ENCODE peak calls at places on chromosomes 5 and 9, in ten cellular contexts. W is breast epithelium, P is NCI-H1694 treated with DMSO at 0.1 percent for 48 hours, X is ELR, A is NCI-H345, S is body of pancreas, R is activated T-cell treated with anti-CD3 and anti-CD28 coated beads for 1 hour, H is dorsolateral prefrontal cortex, Q is T follicular helper cell, O is heart right ventricle. G is an unnamed sample.

GRCh38 chr5:96209829-96210228 is 223.2 kb downstream of the PCSK1 start:
- DNase-seq in W (no peak), P (no peak), X (peak; percentile 88), A (no peak), S (no peak), R (no peak), H (no peak), Q (no peak), O (no peak), G (no peak)

GRCh38 chr5:27598576-27598975 is 560.2 kb upstream of the CDH9 start:
- DNase-seq in W (no peak), P (no peak), X (peak; percentile 2), A (no peak), S (no peak), R (no peak), H (no peak), Q (no peak), O (no peak), G (no peak)

GRCh38 chr5:180648658-180649296 is 623 bp downstream of the FLT4 start:
- DNase-seq in W (no peak), P (no peak), X (no peak), A (peak; percentile 17), S (no peak), R (no peak), H (peak; percentile 39), Q (no peak), O (no peak), G (peak; percentile 87)

GRCh38 chr5:9653811-9654210 is 23.7 kb upstream of the TAS2R1 start:
- DNase-seq in W (no peak), P (no peak), X (peak; percentile 85), A (no peak), S (peak; percentile 90), R (no peak), H (peak; percentile 52), Q (no peak), O (peak; percentile 77), G (no peak)

GRCh38 chr9:134959126-134959970 is 41.6 kb upstream of the FCN1 start:
- DNase-seq in W (peak; percentile 34), P (no peak), X (no peak), A (no peak), S (no peak), R (no peak), H (no peak), Q (no peak), O (no peak), G (peak; percentile 14)

GRCh38 chr5:54443264-54443663 is 12.2 kb upstream of the HSPB3 start:
- DNase-seq in W (no peak), P (peak; percentile 49), X (peak; percentile 61), A (no peak), S (no peak), R (no peak), H (no peak), Q (no peak), O (peak; percentile 18), G (no peak)

GRCh38 chr5:107604146-107604910 is 66.4 kb downstream of the EFNA5 start:
- DNase-seq in W (no peak), P (no peak), X (no peak), A (no peak), S (no peak), R (no peak), H (no peak), Q (no peak), O (no peak), G (no peak)

GRCh38 chr5:39177629-39177959 is 41.8 kb downstream of the FYB1 start:
- DNase-seq in W (no peak), P (no peak), X (no peak), A (no peak), S (no peak), R (no peak), H (no peak), Q (no peak), O (no peak), G (no peak)

GRCh38 chr5:148214665-148215064 is 11.8 kb downstream of the SPINK6 start:
- DNase-seq in W (no peak), P (no peak), X (no peak), A (no peak), S (no peak), R (no peak), H (no peak), Q (no peak), O (no peak), G (no peak)

GRCh38 chr5:107544967-107545366 is 125.8 kb downstream of the EFNA5 start:
- DNase-seq in W (no peak), P (no peak), X (no peak), A (no peak), S (peak; percentile 59), R (no peak), H (no peak), Q (no peak), O (no peak), G (no peak)

GRCh38 chr5:179766021-179766725 is 27.6 kb upstream of the LTC4S start:
- DNase-seq in W (no peak), P (no peak), X (peak; percentile 74), A (no peak), S (no peak), R (no peak), H (peak; percentile 55), Q (no peak), O (no peak), G (no peak)

GRCh38 chr9:113682297-113682771 is 193.8 kb upstream of the ZNF618 start:
- DNase-seq in W (peak; percentile 76), P (peak; percentile 20), X (peak; percentile 93), A (peak; percentile 59), S (peak; percentile 89), R (peak; percentile 25), H (no peak), Q (no peak), O (peak; percentile 67), G (peak; percentile 76)

GRCh38 chr5:38138574-38138973 is 119.8 kb upstream of the EGFLAM start:
- DNase-seq in W (no peak), P (no peak), X (no peak), A (no peak), S (no peak), R (no peak), H (no peak), Q (no peak), O (no peak), G (no peak)

GRCh38 chr5:111859533-111860270 is 102.7 kb upstream of the NREP start:
- DNase-seq in W (no peak), P (no peak), X (peak; percentile 4), A (no peak), S (no peak), R (no peak), H (no peak), Q (no peak), O (peak; percentile 8), G (no peak)

GRCh38 chr5:68000805-68001204 is 214.8 kb upstream of the PIK3R1 start:
- DNase-seq in W (no peak), P (no peak), X (peak; percentile 19), A (no peak), S (no peak), R (no peak), H (no peak), Q (no peak), O (no peak), G (no peak)

GRCh38 chr9:35691325-35691631 is 1.6 kb upstream of the TPM2 start:
- DNase-seq in W (no peak), P (no peak), X (no peak), A (no peak), S (no peak), R (no peak), H (no peak), Q (no peak), O (no peak), G (no peak)

GRCh38 chr5:102450313-102450990 is 48.3 kb downstream of the SLCO6A1 start:
- DNase-seq in W (no peak), P (no peak), X (peak; percentile 54), A (no peak), S (no peak), R (no peak), H (no peak), Q (no peak), O (no peak), G (no peak)

GRCh38 chr5:32450952-32451351 is 6.4 kb upstream of the ZFR start:
- DNase-seq in W (no peak), P (no peak), X (peak; percentile 34), A (no peak), S (no peak), R (no peak), H (no peak), Q (no peak), O (no peak), G (no peak)

GRCh38 chr9:98726735-98727134 is 18.0 kb upstream of the GABBR2 start:
- DNase-seq in W (no peak), P (peak; percentile 19), X (peak; percentile 42), A (no peak), S (no peak), R (no peak), H (no peak), Q (no peak), O (peak; percentile 43), G (no peak)

GRCh38 chr9:113572076-113572861 is 108.7 kb downstream of the RGS3 start:
- DNase-seq in W (peak; percentile 28), P (no peak), X (no peak), A (no peak), S (peak; percentile 4), R (no peak), H (peak; percentile 15), Q (no peak), O (no peak), G (peak; percentile 8)

GRCh38 chr9:124311283-124311682 is 53.5 kb downstream of the NEK6 start:
- DNase-seq in W (no peak), P (no peak), X (no peak), A (no peak), S (no peak), R (no peak), H (no peak), Q (no peak), O (no peak), G (no peak)

GRCh38 chr9:89953824-89954223 is 349.0 kb downstream of the GADD45G start:
- DNase-seq in W (no peak), P (no peak), X (no peak), A (no peak), S (no peak), R (no peak), H (no peak), Q (no peak), O (no peak), G (no peak)

GRCh38 chr9:127214421-127215265 is 49.9 kb upstream of the GARNL3 start:
- DNase-seq in W (peak; percentile 67), P (peak; percentile 35), X (peak; percentile 69), A (peak; percentile 67), S (peak; percentile 85), R (peak; percentile 49), H (no peak), Q (peak; percentile 41), O (peak; percentile 52), G (no peak)

GRCh38 chr5:73917433-73917832 is 291.4 kb downstream of the ARHGEF28 start:
- DNase-seq in W (no peak), P (peak; percentile 89), X (no peak), A (peak; percentile 70), S (peak; percentile 62), R (no peak), H (peak; percentile 74), Q (no peak), O (no peak), G (peak; percentile 26)

GRCh38 chr9:6106576-6107339 is 91.3 kb upstream of the RANBP6 start:
- DNase-seq in W (no peak), P (peak; percentile 22), X (peak; percentile 62), A (peak; percentile 9), S (peak; percentile 26), R (no peak), H (no peak), Q (no peak), O (peak; percentile 19), G (no peak)

GRCh38 chr9:33273266-33273971 is 8.6 kb downstream of the CHMP5 start:
- DNase-seq in W (no peak), P (no peak), X (peak; percentile 47), A (no peak), S (no peak), R (no peak), H (no peak), Q (no peak), O (no peak), G (no peak)

GRCh38 chr5:108001222-108001621 is 330.5 kb upstream of the EFNA5 start:
- DNase-seq in W (no peak), P (no peak), X (no peak), A (no peak), S (no peak), R (no peak), H (no peak), Q (no peak), O (no peak), G (no peak)

GRCh38 chr9:37555786-37556185 is 20.4 kb downstream of the FBXO10 start:
- DNase-seq in W (no peak), P (no peak), X (no peak), A (no peak), S (no peak), R (no peak), H (no peak), Q (no peak), O (no peak), G (no peak)

G was measured in upper lobe of left lung.